ENCODE peak calls at places on chromosomes 11 and 22, in ten cellular contexts. F, P, K, T, S, D, E, A, C and W are unnamed samples.

GRCh38 chr11:83278351-83278750 is 7.8 kb downstream of the CCDC90B start:
- DNase-seq in E (no peak), A (no peak), F (no peak), S (no peak), P (no peak), C (peak), T (no peak), D (no peak), K (no peak), W (peak)

GRCh38 chr22:39593061-39593930 is 22.7 kb downstream of the CACNA1I start:
- DNase-seq in S (peak), P (no peak), C (peak), K (no peak), E (no peak), T (no peak), F (no peak), D (no peak), A (no peak), W (peak)

GRCh38 chr22:42678894-42679293 is 29.7 kb upstream of the CYB5R3 start:
- DNase-seq in E (no peak), F (no peak), T (no peak), D (no peak), A (no peak), C (no peak), K (no peak), P (no peak), S (no peak), W (no peak)

GRCh38 chr11:19433367-19433766 is 192.6 kb upstream of the E2F8 start:
- DNase-seq in D (no peak), T (no peak), P (no peak), S (no peak), F (no peak), K (no peak), E (no peak), C (no peak), A (no peak), W (no peak)

GRCh38 chr11:72838691-72839305 is 24.6 kb downstream of the ATG16L2 start:
- DNase-seq in P (no peak), E (no peak), T (no peak), F (no peak), S (no peak), A (no peak), D (no peak), C (no peak), K (no peak), W (peak)

GRCh38 chr11:58027341-58027740 is 3.4 kb upstream of the OR6Q1 start:
- DNase-seq in C (peak), A (peak), K (no peak), F (peak), P (no peak), D (no peak), S (peak), T (no peak), E (peak), W (peak)

GRCh38 chr11:8757047-8757446 is 74.5 kb downstream of the RPL27A start:
- DNase-seq in K (no peak), E (no peak), F (no peak), P (no peak), A (peak), D (no peak), T (no peak), C (peak), S (no peak), W (peak)

GRCh38 chr22:23762866-23763578 is at the start of gene C22orf15:
- DNase-seq in C (peak), P (no peak), T (no peak), S (peak), F (no peak), K (no peak), D (no peak), E (no peak), A (no peak), W (peak)

GRCh38 chr11:123381817-123382554 is 48.1 kb upstream of the GRAMD1B start:
- DNase-seq in K (no peak), D (no peak), P (no peak), E (no peak), S (no peak), T (no peak), A (no peak), F (no peak), C (no peak), W (no peak)